ENCODE peak calls at places on chromosomes 4 and X, in seven cellular contexts. L is hepatic stellate cell, C is fibroblast of the aortic adventitia, V is MM.1S, P is H7, K is GM10248, S is iris pigment epithelial cell. A is an unnamed sample.

GRCh38 chr4:132646186-132646585 is 502.9 kb upstream of the PCDH10 start:
- DNase-seq in L (no peak), C (no peak), V (peak; percentile 54), P (no peak), K (peak; percentile 13), S (peak; percentile 0), A (no peak)

GRCh38 chr4:183610613-183611012 is 48.4 kb downstream of the RWDD4 start:
- DNase-seq in L (no peak), C (peak; percentile 33), V (no peak), P (no peak), K (no peak), S (peak; percentile 27), A (no peak)

GRCh38 chr4:135949926-135950325 is 1582.4 kb downstream of the PCDH18 start:
- DNase-seq in L (no peak), C (no peak), V (no peak), P (no peak), K (no peak), S (no peak), A (no peak)

GRCh38 chrX:12972239-12972638 is 2.7 kb upstream of the TMSB4X start:
- DNase-seq in L (no peak), C (no peak), V (no peak), P (no peak), K (no peak), S (no peak), A (no peak)

GRCh38 chr4:119785963-119786362 is 157.4 kb upstream of the PDE5A start:
- DNase-seq in L (no peak), C (peak; percentile 70), V (peak; percentile 46), P (no peak), K (no peak), S (peak; percentile 36), A (no peak)

GRCh38 chr4:138775890-138776289 is 239.7 kb upstream of the NOCT start:
- DNase-seq in L (no peak), C (peak; percentile 2), V (peak; percentile 34), P (no peak), K (peak; percentile 18), S (peak; percentile 3), A (no peak)

GRCh38 chr4:142331646-142332045 is 514.5 kb downstream of the INPP4B start:
- DNase-seq in L (peak; percentile 12), C (peak; percentile 57), V (no peak), P (no peak), K (no peak), S (peak; percentile 8), A (no peak)

GRCh38 chrX:38282044-38282443 is 45.3 kb downstream of the RPGR start:
- DNase-seq in L (no peak), C (peak; percentile 50), V (no peak), P (no peak), K (no peak), S (no peak), A (no peak)

A was measured in kidney epithelial cell.